ENCODE peak calls at places on chromosomes 6 and 20, in seven cellular contexts. One of them, this sample, is unnamed.
A peak's percentile ranks its signal among the peaks of the same experiment; 100 is the strongest.

GRCh38 chr6:107585815-107586435 is 96.0 kb downstream of the SOBP start:
- DNase-seq in HTR-8/SVneo: no peak
- DNase-seq in IMR-90: no peak
- DNase-seq in amygdala: no peak
- DNase-seq in AG09319: no peak
- DNase-seq in HEK293T: no peak
- DNase-seq in heart right ventricle: no peak
- DNase-seq in this sample: no peak

GRCh38 chr6:104928141-104928540 is 28.8 kb upstream of the LIN28B start:
- DNase-seq in AG09319: no peak
- DNase-seq in heart right ventricle: no peak
- DNase-seq in HTR-8/SVneo: no peak
- DNase-seq in IMR-90: no peak
- DNase-seq in amygdala: no peak
- DNase-seq in HEK293T: no peak
- DNase-seq in this sample: no peak

GRCh38 chr6:8589941-8590676 is 154.8 kb upstream of the SLC35B3 start:
- DNase-seq in HEK293T: peak; percentile 58
- DNase-seq in IMR-90: no peak
- DNase-seq in HTR-8/SVneo: no peak
- DNase-seq in AG09319: no peak
- DNase-seq in amygdala: no peak
- DNase-seq in heart right ventricle: no peak
- DNase-seq in this sample: no peak

GRCh38 chr6:98833101-98834059 is 994 bp upstream of the POU3F2 start:
- DNase-seq in HEK293T: peak; percentile 51
- DNase-seq in IMR-90: peak; percentile 16
- DNase-seq in amygdala: peak; percentile 76
- DNase-seq in AG09319: no peak
- DNase-seq in HTR-8/SVneo: no peak
- DNase-seq in heart right ventricle: peak; percentile 28
- DNase-seq in this sample: peak; percentile 65

GRCh38 chr6:45432944-45433343 is 55.2 kb upstream of the SUPT3H start:
- DNase-seq in HTR-8/SVneo: no peak
- DNase-seq in AG09319: no peak
- DNase-seq in IMR-90: peak; percentile 80
- DNase-seq in amygdala: no peak
- DNase-seq in HEK293T: no peak
- DNase-seq in heart right ventricle: no peak
- DNase-seq in this sample: no peak

GRCh38 chr20:57341657-57342056 is 9.4 kb upstream of the RAE1 start:
- DNase-seq in AG09319: no peak
- DNase-seq in HEK293T: no peak
- DNase-seq in amygdala: no peak
- DNase-seq in HTR-8/SVneo: no peak
- DNase-seq in IMR-90: no peak
- DNase-seq in heart right ventricle: no peak
- DNase-seq in this sample: no peak

GRCh38 chr6:159098636-159099106 is 53.9 kb upstream of the TAGAP start:
- DNase-seq in IMR-90: no peak
- DNase-seq in amygdala: no peak
- DNase-seq in AG09319: no peak
- DNase-seq in HEK293T: no peak
- DNase-seq in heart right ventricle: no peak
- DNase-seq in HTR-8/SVneo: no peak
- DNase-seq in this sample: no peak

GRCh38 chr6:47075741-47076421 is 33.7 kb upstream of the ADGRF1 start:
- DNase-seq in amygdala: no peak
- DNase-seq in HEK293T: no peak
- DNase-seq in heart right ventricle: no peak
- DNase-seq in IMR-90: no peak
- DNase-seq in HTR-8/SVneo: no peak
- DNase-seq in AG09319: no peak
- DNase-seq in this sample: no peak

GRCh38 chr6:148348778-148349177 is 6.1 kb downstream of the SASH1 start:
- DNase-seq in IMR-90: no peak
- DNase-seq in amygdala: no peak
- DNase-seq in HTR-8/SVneo: no peak
- DNase-seq in AG09319: no peak
- DNase-seq in HEK293T: no peak
- DNase-seq in heart right ventricle: no peak
- DNase-seq in this sample: no peak

This sample was measured in Right ventricle myocardium superior.